ENCODE peak calls at places on chromosomes 7 and 10, in eight cellular contexts. C is GM23338, F is hepatocyte, A is PC-3, I is aorta, R is heart right ventricle, N is mammary epithelial cell, H is Panc1. B is an unnamed sample.

GRCh38 chr10:69630651-69631400 is 779 bp downstream of the FAM241B start:
- DNase-seq in C (no peak), F (no peak), A (no peak), I (no peak), R (no peak), N (peak), H (no peak), B (no peak)

GRCh38 chr7:57375783-57376182 is 74.2 kb upstream of the ZNF716 start:
- DNase-seq in C (no peak), F (no peak), A (no peak), I (peak), R (no peak), N (no peak), H (no peak), B (no peak)

GRCh38 chr10:37703833-37704382 is 153.5 kb downstream of the ZNF248 start:
- DNase-seq in C (no peak), F (no peak), A (no peak), I (no peak), R (no peak), N (no peak), H (no peak), B (no peak)

GRCh38 chr10:93272884-93273675 is 199.4 kb downstream of the CYP26A1 start:
- DNase-seq in C (peak), F (no peak), A (no peak), I (no peak), R (no peak), N (no peak), H (no peak), B (no peak)

GRCh38 chr7:27147211-27148030 is at the start of gene HOXA6:
- DNase-seq in C (peak), F (no peak), A (peak), I (peak), R (no peak), N (peak), H (no peak), B (peak)

GRCh38 chr7:132406039-132406438 is 170.2 kb downstream of the PLXNA4 start:
- DNase-seq in C (no peak), F (no peak), A (no peak), I (no peak), R (no peak), N (no peak), H (no peak), B (no peak)

GRCh38 chr10:37703074-37703473 is 154.3 kb downstream of the ZNF248 start:
- DNase-seq in C (no peak), F (no peak), A (no peak), I (no peak), R (no peak), N (no peak), H (no peak), B (no peak)

GRCh38 chr7:6419310-6419773 is 28.4 kb downstream of the DAGLB start:
- DNase-seq in C (no peak), F (no peak), A (no peak), I (peak), R (peak), N (no peak), H (no peak), B (no peak)

GRCh38 chr7:90424720-90425119 is 21.5 kb downstream of the CLDN12 start:
- DNase-seq in C (no peak), F (no peak), A (no peak), I (no peak), R (no peak), N (no peak), H (no peak), B (no peak)

GRCh38 chr10:71222541-71223364 is 10.4 kb downstream of the UNC5B start:
- DNase-seq in C (peak), F (no peak), A (no peak), I (peak), R (no peak), N (peak), H (no peak), B (peak)

GRCh38 chr7:89618269-89618668 is 536.0 kb upstream of the STEAP1 start:
- DNase-seq in C (peak), F (no peak), A (no peak), I (no peak), R (no peak), N (no peak), H (no peak), B (no peak)

GRCh38 chr7:82507976-82508677 is 64.5 kb upstream of the CACNA2D1 start:
- DNase-seq in C (peak), F (peak), A (no peak), I (no peak), R (no peak), N (no peak), H (no peak), B (no peak)

GRCh38 chr10:126906704-126907422 is 1.6 kb downstream of the DOCK1 start:
- DNase-seq in C (no peak), F (no peak), A (no peak), I (peak), R (no peak), N (no peak), H (no peak), B (no peak)
- H3K27ac ChIP-seq in C (no peak), F (no peak), A (no peak), I (no peak), R (peak), N (no peak), H (peak), B (peak)

GRCh38 chr7:151895695-151896485 is 19.0 kb upstream of the PRKAG2 start:
- DNase-seq in C (no peak), F (no peak), A (no peak), I (no peak), R (no peak), N (peak), H (no peak), B (peak)
- H3K27ac ChIP-seq in C (no peak), F (no peak), A (no peak), I (no peak), R (no peak), N (no peak), H (no peak), B (no peak)

GRCh38 chr7:48443051-48443450 is 271.8 kb downstream of the ABCA13 start:
- DNase-seq in C (no peak), F (no peak), A (no peak), I (no peak), R (no peak), N (no peak), H (no peak), B (no peak)
- H3K27ac ChIP-seq in C (no peak), F (no peak), A (no peak), I (no peak), R (no peak), N (no peak), H (no peak), B (no peak)

DNA sequence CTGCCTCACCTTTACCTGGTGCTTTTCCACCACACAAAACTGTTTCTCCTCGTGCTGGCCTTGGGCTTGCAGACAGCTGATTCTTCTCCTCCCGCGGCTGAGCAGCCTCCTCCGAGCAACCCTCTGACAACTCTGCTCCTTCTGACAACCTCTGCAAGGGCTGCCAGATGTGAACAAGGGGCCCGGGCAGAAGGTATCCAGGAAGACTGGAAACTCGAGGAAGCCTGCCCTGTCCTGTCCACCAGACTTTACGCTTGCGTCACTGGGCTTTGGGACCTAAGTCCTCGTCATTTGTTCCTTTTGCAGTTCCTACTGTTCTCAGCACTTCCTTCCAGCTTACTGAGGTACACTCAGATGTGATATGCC is 82.1 kb downstream of the EGFR start:
- DNase-seq in C (no peak), F (no peak), A (no peak), I (no peak), R (peak), N (peak), H (no peak), B (peak)
- H3K27ac ChIP-seq in C (no peak), F (peak), A (no peak), I (peak), R (peak), N (peak), H (peak), B (peak)

B was measured in sigmoid colon.